ENCODE peak calls at places on chromosomes 5 and 9, in four cellular contexts. One of them, this sample, is unnamed.

GRCh38 chr9:72557549-72557948 is 36.1 kb downstream of the TMC1 start:
- DNase-seq in progenitor cell of endocrine pancreas: no peak
- DNase-seq in MCF 10A: peak; percentile 93
- DNase-seq in dorsolateral prefrontal cortex: no peak
- DNase-seq in this sample: no peak

GRCh38 chr9:22813520-22813919 is 366.9 kb downstream of the DMRTA1 start:
- DNase-seq in MCF 10A: peak; percentile 13
- DNase-seq in dorsolateral prefrontal cortex: no peak
- DNase-seq in progenitor cell of endocrine pancreas: no peak
- DNase-seq in this sample: no peak

GRCh38 chr9:128917151-128917849 is 3.5 kb upstream of the PHYHD1 start:
- DNase-seq in dorsolateral prefrontal cortex: no peak
- DNase-seq in MCF 10A: peak; percentile 95
- DNase-seq in progenitor cell of endocrine pancreas: no peak
- DNase-seq in this sample: no peak

GRCh38 chr5:112419050-112419595 is at the start of gene EPB41L4A:
- DNase-seq in dorsolateral prefrontal cortex: peak; percentile 5
- DNase-seq in MCF 10A: no peak
- DNase-seq in progenitor cell of endocrine pancreas: peak; percentile 42
- DNase-seq in this sample: no peak

GRCh38 chr9:21579209-21579608 is 97.1 kb upstream of the IFNE start:
- DNase-seq in progenitor cell of endocrine pancreas: no peak
- DNase-seq in MCF 10A: no peak
- DNase-seq in dorsolateral prefrontal cortex: no peak
- DNase-seq in this sample: no peak

GRCh38 chr5:177495243-177496060 is 2.0 kb downstream of the PDLIM7 start:
- DNase-seq in MCF 10A: no peak
- DNase-seq in dorsolateral prefrontal cortex: no peak
- DNase-seq in progenitor cell of endocrine pancreas: no peak
- DNase-seq in this sample: no peak

GRCh38 chr9:90007516-90008430 is 403.0 kb downstream of the GADD45G start:
- DNase-seq in dorsolateral prefrontal cortex: no peak
- DNase-seq in progenitor cell of endocrine pancreas: no peak
- DNase-seq in MCF 10A: peak; percentile 23
- DNase-seq in this sample: no peak

GRCh38 chr9:20253635-20254034 is 368.7 kb downstream of the MLLT3 start:
- DNase-seq in MCF 10A: no peak
- DNase-seq in dorsolateral prefrontal cortex: no peak
- DNase-seq in progenitor cell of endocrine pancreas: no peak
- DNase-seq in this sample: no peak

GRCh38 chr5:1884638-1885475 is 2.1 kb upstream of the IRX4 start:
- DNase-seq in progenitor cell of endocrine pancreas: no peak
- DNase-seq in dorsolateral prefrontal cortex: no peak
- DNase-seq in MCF 10A: peak; percentile 40
- DNase-seq in this sample: peak; percentile 54

GRCh38 chr5:14720236-14720923 is 55.9 kb downstream of the OTULIN start:
- DNase-seq in progenitor cell of endocrine pancreas: no peak
- DNase-seq in MCF 10A: no peak
- DNase-seq in dorsolateral prefrontal cortex: no peak
- DNase-seq in this sample: no peak

GRCh38 chr5:52948418-52949076 is 40.6 kb upstream of the ITGA2 start:
- DNase-seq in progenitor cell of endocrine pancreas: peak; percentile 30
- DNase-seq in MCF 10A: peak; percentile 88
- DNase-seq in dorsolateral prefrontal cortex: peak; percentile 35
- DNase-seq in this sample: peak; percentile 44

GRCh38 chr9:38284039-38284767 is 108.3 kb upstream of the ALDH1B1 start:
- DNase-seq in MCF 10A: no peak
- DNase-seq in progenitor cell of endocrine pancreas: no peak
- DNase-seq in dorsolateral prefrontal cortex: no peak
- DNase-seq in this sample: no peak

GRCh38 chr9:126788046-126788445 is 16.8 kb upstream of the ZBTB43 start:
- DNase-seq in progenitor cell of endocrine pancreas: no peak
- DNase-seq in MCF 10A: no peak
- DNase-seq in dorsolateral prefrontal cortex: no peak
- DNase-seq in this sample: no peak

GRCh38 chr9:100714372-100715099 is 136.7 kb downstream of the CAVIN4 start:
- DNase-seq in dorsolateral prefrontal cortex: peak; percentile 78
- DNase-seq in MCF 10A: peak; percentile 77
- DNase-seq in progenitor cell of endocrine pancreas: peak; percentile 66
- DNase-seq in this sample: peak; percentile 19

GRCh38 chr5:35919191-35919590 is 19.2 kb downstream of the CAPSL start:
- DNase-seq in dorsolateral prefrontal cortex: no peak
- DNase-seq in progenitor cell of endocrine pancreas: no peak
- DNase-seq in MCF 10A: peak; percentile 84
- DNase-seq in this sample: no peak

GRCh38 chr5:1503301-1504243 is 20.2 kb downstream of the LPCAT1 start:
- DNase-seq in progenitor cell of endocrine pancreas: no peak
- DNase-seq in dorsolateral prefrontal cortex: no peak
- DNase-seq in MCF 10A: no peak
- DNase-seq in this sample: peak; percentile 65

GRCh38 chr5:95923918-95924559 is 37.6 kb downstream of the ELL2 start:
- DNase-seq in dorsolateral prefrontal cortex: no peak
- DNase-seq in progenitor cell of endocrine pancreas: no peak
- DNase-seq in MCF 10A: no peak
- DNase-seq in this sample: peak; percentile 51

GRCh38 chr9:124854161-124854560 is 901 bp downstream of the WDR38 start:
- DNase-seq in progenitor cell of endocrine pancreas: no peak
- DNase-seq in MCF 10A: no peak
- DNase-seq in dorsolateral prefrontal cortex: no peak
- DNase-seq in this sample: no peak

GRCh38 chr9:9556865-9557803 is 1055.7 kb downstream of the PTPRD start:
- DNase-seq in progenitor cell of endocrine pancreas: no peak
- DNase-seq in MCF 10A: no peak
- DNase-seq in dorsolateral prefrontal cortex: no peak
- DNase-seq in this sample: no peak

GRCh38 chr9:137389428-137389746 is 33.6 kb downstream of the EXD3 start:
- DNase-seq in dorsolateral prefrontal cortex: no peak
- DNase-seq in progenitor cell of endocrine pancreas: no peak
- DNase-seq in MCF 10A: no peak
- DNase-seq in this sample: no peak

GRCh38 chr9:98081477-98082219 is 25.1 kb downstream of the NANS start:
- DNase-seq in MCF 10A: peak; percentile 87
- DNase-seq in progenitor cell of endocrine pancreas: no peak
- DNase-seq in dorsolateral prefrontal cortex: no peak
- DNase-seq in this sample: no peak

GRCh38 chr9:130741831-130742449 is 48.4 kb downstream of the EXOSC2 start:
- DNase-seq in MCF 10A: peak; percentile 26
- DNase-seq in progenitor cell of endocrine pancreas: no peak
- DNase-seq in dorsolateral prefrontal cortex: no peak
- DNase-seq in this sample: no peak

GRCh38 chr5:98927242-98927987 is 1.4 kb downstream of the CHD1 start:
- DNase-seq in dorsolateral prefrontal cortex: peak; percentile 32
- DNase-seq in progenitor cell of endocrine pancreas: no peak
- DNase-seq in MCF 10A: peak; percentile 66
- DNase-seq in this sample: peak; percentile 55

GRCh38 chr9:133122605-133122934 is 1.5 kb upstream of the RALGDS start:
- DNase-seq in MCF 10A: no peak
- DNase-seq in progenitor cell of endocrine pancreas: no peak
- DNase-seq in dorsolateral prefrontal cortex: no peak
- DNase-seq in this sample: no peak